ENCODE peak calls at places on chromosomes 11 and 22, in four cellular contexts. S is IMR-90, B is OCI-LY7, Z is GM23248. I is an unnamed sample.

GRCh38 chr22:50296658-50297490 is 10.6 kb downstream of the PLXNB2 start:
- DNase-seq in S (no peak), B (no peak), Z (no peak), I (no peak)

GRCh38 chr11:69533296-69534165 is 52.1 kb downstream of the LINC01488 start:
- DNase-seq in S (no peak), B (no peak), Z (no peak), I (no peak)

GRCh38 chr11:114321621-114322257 is 25.5 kb downstream of the NNMT start:
- DNase-seq in S (peak; percentile 91), B (no peak), Z (peak; percentile 94), I (no peak)

GRCh38 chr11:64543818-64544217 is 47.2 kb upstream of the SLC22A12 start:
- DNase-seq in S (no peak), B (no peak), Z (no peak), I (no peak)

GRCh38 chr11:11436715-11437313 is 83.8 kb upstream of the CSNK2A3 start:
- DNase-seq in S (no peak), B (no peak), Z (no peak), I (no peak)

GRCh38 chr11:94501522-94501921 is 7.7 kb downstream of the ANKRD49 start:
- DNase-seq in S (no peak), B (no peak), Z (no peak), I (no peak)

GRCh38 chr11:13674799-13675509 is 6.5 kb downstream of the FAR1 start:
- DNase-seq in S (no peak), B (no peak), Z (peak; percentile 10), I (no peak)

GRCh38 chr22:25134451-25134850 is 65.2 kb upstream of the CRYBB3 start:
- DNase-seq in S (no peak), B (no peak), Z (no peak), I (no peak)

GRCh38 chr11:117256573-117256972 is 24.1 kb downstream of the RNF214 start:
- DNase-seq in S (peak; percentile 71), B (no peak), Z (peak; percentile 82), I (no peak)

GRCh38 chr11:46977940-46978595 is 41.5 kb downstream of the CSTPP1 start:
- DNase-seq in S (peak; percentile 52), B (no peak), Z (peak; percentile 12), I (no peak)

GRCh38 chr11:30595929-30596328 is 9.8 kb upstream of the MPPED2 start:
- DNase-seq in S (no peak), B (no peak), Z (no peak), I (no peak)

GRCh38 chr11:64233913-64234839 is at the start of gene VEGFB:
- DNase-seq in S (peak; percentile 26), B (peak; percentile 67), Z (peak; percentile 59), I (peak; percentile 63)

GRCh38 chr11:123407124-123407995 is 22.7 kb upstream of the GRAMD1B start:
- DNase-seq in S (peak; percentile 78), B (peak; percentile 56), Z (peak; percentile 81), I (peak; percentile 70)

GRCh38 chr22:48950151-48950915 is 877.3 kb downstream of the BRD1 start:
- DNase-seq in S (no peak), B (no peak), Z (no peak), I (no peak)

GRCh38 chr22:38298312-38299000 is 18.8 kb downstream of the CSNK1E start:
- DNase-seq in S (peak; percentile 88), B (peak; percentile 53), Z (peak; percentile 91), I (no peak)

GRCh38 chr22:48576333-48577013 is 1251.2 kb downstream of the BRD1 start:
- DNase-seq in S (no peak), B (no peak), Z (peak; percentile 23), I (no peak)

GRCh38 chr11:128471138-128471661 is 116.2 kb downstream of the ETS1 start:
- DNase-seq in S (no peak), B (peak; percentile 96), Z (no peak), I (peak; percentile 81)

GRCh38 chr11:1171985-1172728 is 14.4 kb downstream of the MUC5AC start:
- DNase-seq in S (no peak), B (no peak), Z (no peak), I (no peak)

GRCh38 chr11:130327716-130328115 is 13.0 kb upstream of the ZBTB44 start:
- DNase-seq in S (no peak), B (no peak), Z (no peak), I (no peak)

GRCh38 chr11:2793781-2794418 is 91.7 kb downstream of the CDKN1C start:
- DNase-seq in S (no peak), B (no peak), Z (no peak), I (no peak)

GRCh38 chr11:129652828-129653227 is 162.8 kb upstream of the TMEM45B start:
- DNase-seq in S (peak; percentile 79), B (no peak), Z (peak; percentile 21), I (no peak)

GRCh38 chr11:120239713-120240640 is at the start of gene POU2F3:
- DNase-seq in S (no peak), B (no peak), Z (no peak), I (no peak)

GRCh38 chr11:87840786-87841185 is 334.5 kb downstream of the RAB38 start:
- DNase-seq in S (no peak), B (no peak), Z (no peak), I (no peak)

GRCh38 chr11:58629857-58630256 is 7.4 kb downstream of the CNTF start:
- DNase-seq in S (peak; percentile 71), B (peak; percentile 57), Z (peak; percentile 82), I (peak; percentile 45)

GRCh38 chr22:18055619-18056160 is 22.1 kb upstream of the PEX26 start:
- DNase-seq in S (no peak), B (no peak), Z (no peak), I (no peak)

GRCh38 chr22:18057568-18058209 is 20.1 kb upstream of the PEX26 start:
- DNase-seq in S (peak; percentile 100), B (peak; percentile 75), Z (peak; percentile 100), I (peak; percentile 57)

GRCh38 chr22:18056161-18056666 is 21.6 kb upstream of the PEX26 start:
- DNase-seq in S (peak; percentile 76), B (peak; percentile 64), Z (peak; percentile 91), I (peak; percentile 73)

GRCh38 chr22:18058770-18059169 is 19.0 kb upstream of the PEX26 start:
- DNase-seq in S (no peak), B (no peak), Z (no peak), I (no peak)

GRCh38 chr22:18056802-18057474 is 20.9 kb upstream of the PEX26 start:
- DNase-seq in S (no peak), B (peak; percentile 69), Z (peak; percentile 23), I (peak; percentile 87)
- H3K4me2 ChIP-seq in S (no peak overlapping the region), B (peak overlapping the region; percentile 58), Z (peak overlapping the region; percentile 55), I (peak overlapping the region; percentile 85)

DNA sequence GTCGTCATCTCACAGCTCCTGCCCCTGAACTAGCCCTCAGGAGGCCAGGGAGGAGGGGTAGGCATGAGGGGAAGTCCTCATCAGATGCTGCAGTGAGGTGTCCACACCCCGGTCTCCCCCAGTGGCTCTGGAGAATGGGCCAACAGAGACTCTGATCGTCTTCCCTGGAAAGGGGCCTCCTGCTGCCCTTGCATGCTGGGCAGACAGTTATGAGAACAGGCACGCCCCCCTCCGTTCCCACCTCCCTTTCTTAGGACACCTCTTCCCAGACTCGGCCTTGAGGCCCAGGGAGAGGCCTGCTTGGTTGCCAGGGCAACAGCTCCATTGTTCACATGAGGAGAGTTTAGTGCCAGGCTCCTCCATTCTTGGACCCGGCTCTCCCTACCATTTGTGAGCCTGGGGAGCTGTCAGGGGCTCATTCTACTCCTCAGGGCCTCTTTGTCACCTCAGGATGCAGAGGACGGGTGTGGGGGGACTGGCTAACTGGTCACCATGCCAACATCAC is 157.6 kb downstream of the TTC17 start:
- DNase-seq in S (no peak), B (no peak), Z (no peak), I (no peak)
- H3K4me2 ChIP-seq in S (no peak overlapping the region), B (no peak overlapping the region), Z (no peak overlapping the region), I (no peak overlapping the region)

DNA sequence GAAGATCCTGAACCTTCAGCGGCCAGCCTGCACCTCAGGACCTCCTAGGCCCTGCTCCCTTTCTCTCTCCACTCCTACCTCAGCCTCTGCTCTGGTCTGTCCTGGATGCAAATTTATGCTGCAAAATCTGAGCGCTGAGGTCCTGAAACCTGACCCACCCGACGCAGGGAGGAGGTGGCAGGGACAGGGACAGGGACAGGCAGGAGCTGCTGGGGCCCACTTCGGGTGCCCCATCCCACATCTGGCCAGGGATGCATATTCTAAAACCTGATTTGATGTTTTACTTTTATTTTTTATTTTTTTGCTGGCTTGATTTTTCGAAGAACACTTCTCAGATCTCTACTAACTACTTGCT is 571 bp upstream of the PVALB start:
- DNase-seq in S (no peak), B (no peak), Z (no peak), I (no peak)
- H3K4me2 ChIP-seq in S (no peak overlapping the region), B (no peak overlapping the region), Z (peak overlapping the region; percentile 39), I (peak overlapping the region; percentile 83)

GRCh38 chr11:126357055-126357962 is 1.8 kb downstream of the ST3GAL4 start:
- DNase-seq in S (no peak), B (no peak), Z (peak; percentile 81), I (no peak)
- H3K4me2 ChIP-seq in S (peak overlapping the region; percentile 92), B (peak overlapping the region; percentile 92), Z (peak overlapping the region; percentile 93), I (no peak overlapping the region)

GRCh38 chr22:26648761-26649363 is 8.5 kb upstream of the MIAT start:
- DNase-seq in S (no peak), B (no peak), Z (no peak), I (no peak)

GRCh38 chr22:26648011-26648497 is 9.3 kb upstream of the MIAT start:
- DNase-seq in S (no peak), B (peak; percentile 67), Z (no peak), I (peak; percentile 79)

GRCh38 chr22:26651840-26652239 is 5.5 kb upstream of the MIAT start:
- DNase-seq in S (no peak), B (no peak), Z (no peak), I (no peak)

GRCh38 chr22:26646158-26646557 is 11.2 kb upstream of the MIAT start:
- DNase-seq in S (peak; percentile 55), B (no peak), Z (peak; percentile 68), I (no peak)

GRCh38 chr22:26650722-26651421 is 6.5 kb upstream of the MIAT start:
- DNase-seq in S (no peak), B (no peak), Z (no peak), I (no peak)
- H3K4me2 ChIP-seq in S (no peak overlapping the region), B (no peak overlapping the region), Z (no peak overlapping the region), I (no peak overlapping the region)

DNA sequence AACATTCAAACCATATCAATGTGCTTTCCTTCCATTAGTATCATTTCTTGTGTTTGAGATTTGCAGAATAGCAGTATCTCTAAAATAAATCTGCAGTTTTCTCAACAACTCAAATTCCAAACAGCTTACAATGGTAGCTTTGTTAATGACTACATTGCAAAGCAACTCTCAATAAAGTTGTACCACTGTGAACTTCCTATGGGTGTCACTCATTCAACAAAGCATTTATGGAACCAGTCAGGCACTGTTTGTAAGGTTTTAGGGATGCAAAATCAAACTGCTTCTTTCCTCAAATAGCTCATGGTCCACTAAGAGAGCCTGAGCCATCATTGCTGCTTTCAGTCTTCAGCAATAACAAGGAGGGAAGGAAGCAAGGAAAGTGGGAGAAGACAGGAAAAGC is 91.0 kb downstream of the CCDC83 start:
- DNase-seq in S (peak; percentile 58), B (no peak), Z (peak; percentile 59), I (no peak)
- H3K4me2 ChIP-seq in S (no peak overlapping the region), B (no peak overlapping the region), Z (no peak overlapping the region), I (no peak overlapping the region)

GRCh38 chr22:22929381-22930221 is 42.0 kb downstream of the IGLL5 start:
- DNase-seq in S (no peak), B (no peak), Z (no peak), I (peak; percentile 51)
- H3K4me2 ChIP-seq in S (no peak overlapping the region), B (peak overlapping the region; percentile 68), Z (peak overlapping the region; percentile 2), I (peak overlapping the region; percentile 76)